ENCODE peak calls at places on chromosomes 7 and 10, in nine cellular contexts. M is progenitor cell of endocrine pancreas, E is pulmonary artery endothelial cell, P is breast epithelium, I is body of pancreas, U is GM18507, L is B cell, W is GF-D8, F is H7. Z is an unnamed sample.

GRCh38 chr7:2971914-2972530 is 71.6 kb downstream of the CARD11 start:
- DNase-seq in M (no peak), E (no peak), P (peak), I (no peak), U (no peak), L (no peak), W (peak), F (no peak), Z (no peak)

GRCh38 chr7:41695661-41696322 is 7.1 kb downstream of the INHBA start:
- DNase-seq in M (no peak), E (peak), P (no peak), I (no peak), U (no peak), L (no peak), W (no peak), F (no peak), Z (no peak)

GRCh38 chr7:74292757-74293576 is 3.8 kb downstream of the CLIP2 start:
- DNase-seq in M (no peak), E (no peak), P (no peak), I (peak), U (no peak), L (no peak), W (no peak), F (peak), Z (no peak)

GRCh38 chr7:15035814-15036213 is 133.3 kb upstream of the DGKB start:
- DNase-seq in M (no peak), E (no peak), P (no peak), I (no peak), U (no peak), L (no peak), W (no peak), F (no peak), Z (no peak)

GRCh38 chr7:28181921-28182517 is 1.4 kb upstream of the JAZF1 start:
- DNase-seq in M (no peak), E (no peak), P (no peak), I (no peak), U (no peak), L (no peak), W (no peak), F (no peak), Z (no peak)

GRCh38 chr7:98323597-98324322 is 42.3 kb downstream of the BRI3 start:
- DNase-seq in M (no peak), E (no peak), P (no peak), I (no peak), U (no peak), L (no peak), W (no peak), F (peak), Z (no peak)

GRCh38 chr7:99126921-99127553 is 16.9 kb downstream of the SMURF1 start:
- DNase-seq in M (no peak), E (no peak), P (no peak), I (peak), U (no peak), L (no peak), W (peak), F (no peak), Z (no peak)

GRCh38 chr7:108072739-108073138 is 57.4 kb downstream of the LAMB4 start:
- DNase-seq in M (no peak), E (no peak), P (no peak), I (no peak), U (no peak), L (no peak), W (no peak), F (no peak), Z (no peak)

GRCh38 chr10:27625452-27626345 is 119.9 kb downstream of the MKX start:
- DNase-seq in M (no peak), E (no peak), P (no peak), I (no peak), U (no peak), L (no peak), W (no peak), F (peak), Z (no peak)

GRCh38 chr7:46033592-46033991 is 112.5 kb upstream of the IGFBP3 start:
- DNase-seq in M (no peak), E (no peak), P (no peak), I (no peak), U (no peak), L (no peak), W (no peak), F (no peak), Z (no peak)

GRCh38 chr7:20408467-20408826 is 77.7 kb downstream of the ITGB8 start:
- DNase-seq in M (no peak), E (no peak), P (no peak), I (peak), U (no peak), L (no peak), W (no peak), F (no peak), Z (no peak)

GRCh38 chr7:50266893-50267386 is 37.6 kb upstream of the IKZF1 start:
- DNase-seq in M (no peak), E (no peak), P (no peak), I (no peak), U (no peak), L (no peak), W (peak), F (no peak), Z (no peak)

GRCh38 chr7:125383324-125383723 is 453.7 kb upstream of the POT1 start:
- DNase-seq in M (no peak), E (no peak), P (no peak), I (no peak), U (no peak), L (no peak), W (no peak), F (no peak), Z (no peak)

GRCh38 chr10:104434601-104435000 is 81.0 kb downstream of the CFAP58 start:
- DNase-seq in M (no peak), E (no peak), P (no peak), I (no peak), U (no peak), L (no peak), W (no peak), F (no peak), Z (no peak)

GRCh38 chr10:127904931-127905622 is 1.8 kb upstream of the PTPRE start:
- DNase-seq in M (no peak), E (no peak), P (no peak), I (no peak), U (no peak), L (no peak), W (no peak), F (peak), Z (no peak)

GRCh38 chr10:62244785-62245595 is 23.7 kb downstream of the RTKN2 start:
- DNase-seq in M (no peak), E (peak), P (no peak), I (peak), U (no peak), L (no peak), W (no peak), F (no peak), Z (no peak)

GRCh38 chr10:77926566-77927342 is at the start of gene DLG5:
- DNase-seq in M (peak), E (no peak), P (peak), I (peak), U (peak), L (peak), W (no peak), F (peak), Z (peak)

GRCh38 chr7:92177362-92177761 is 1.6 kb downstream of the LRRD1 start:
- DNase-seq in M (no peak), E (no peak), P (no peak), I (no peak), U (no peak), L (no peak), W (no peak), F (no peak), Z (no peak)

GRCh38 chr7:25385731-25386136 is 157.4 kb upstream of the NPVF start:
- DNase-seq in M (no peak), E (no peak), P (no peak), I (peak), U (no peak), L (no peak), W (no peak), F (no peak), Z (no peak)

GRCh38 chr7:155893176-155893575 is 80.9 kb upstream of the SHH start:
- DNase-seq in M (no peak), E (no peak), P (no peak), I (no peak), U (no peak), L (no peak), W (no peak), F (no peak), Z (no peak)

GRCh38 chr7:129739427-129739826 is 127.9 kb downstream of the NRF1 start:
- DNase-seq in M (no peak), E (peak), P (no peak), I (peak), U (no peak), L (no peak), W (no peak), F (no peak), Z (no peak)

GRCh38 chr10:133245439-133246235 is 8.0 kb downstream of the VENTX start:
- DNase-seq in M (no peak), E (no peak), P (no peak), I (no peak), U (no peak), L (no peak), W (no peak), F (no peak), Z (no peak)

GRCh38 chr10:33897255-33897893 is 562.9 kb upstream of the NRP1 start:
- DNase-seq in M (no peak), E (no peak), P (no peak), I (no peak), U (no peak), L (no peak), W (no peak), F (no peak), Z (no peak)

GRCh38 chr10:75470901-75471300 is 39.5 kb downstream of the LRMDA start:
- DNase-seq in M (no peak), E (no peak), P (no peak), I (no peak), U (no peak), L (no peak), W (no peak), F (no peak), Z (no peak)

GRCh38 chr7:100130608-100131453 is 4.1 kb downstream of the MBLAC1 start:
- DNase-seq in M (peak), E (no peak), P (peak), I (peak), U (no peak), L (peak), W (peak), F (peak), Z (no peak)

GRCh38 chr7:19567011-19567410 is 141.8 kb downstream of the POLR1F start:
- DNase-seq in M (no peak), E (no peak), P (no peak), I (no peak), U (no peak), L (no peak), W (no peak), F (no peak), Z (no peak)

GRCh38 chr10:104253106-104253505 is 1.6 kb upstream of the GSTO1 start:
- DNase-seq in M (no peak), E (no peak), P (no peak), I (no peak), U (no peak), L (no peak), W (no peak), F (no peak), Z (no peak)

GRCh38 chr10:105023223-105023622 is 382.1 kb downstream of the SORCS3 start:
- DNase-seq in M (no peak), E (no peak), P (no peak), I (no peak), U (no peak), L (no peak), W (no peak), F (no peak), Z (no peak)

GRCh38 chr7:128407751-128408708 is 1.8 kb downstream of the IMPDH1 start:
- DNase-seq in M (no peak), E (no peak), P (no peak), I (no peak), U (no peak), L (peak), W (peak), F (peak), Z (no peak)

GRCh38 chr10:14486777-14487510 is 156.2 kb upstream of the FRMD4A start:
- DNase-seq in M (no peak), E (no peak), P (no peak), I (peak), U (no peak), L (no peak), W (no peak), F (no peak), Z (no peak)

GRCh38 chr10:62763155-62763554 is 41.4 kb upstream of the ADO start:
- DNase-seq in M (no peak), E (no peak), P (no peak), I (no peak), U (no peak), L (no peak), W (no peak), F (no peak), Z (no peak)

GRCh38 chr7:74040101-74040790 is 12.3 kb downstream of the ELN start:
- DNase-seq in M (no peak), E (no peak), P (no peak), I (no peak), U (no peak), L (no peak), W (no peak), F (no peak), Z (no peak)

GRCh38 chr7:142371586-142372377 is 113.9 kb upstream of the PRSS58 start:
- DNase-seq in M (no peak), E (no peak), P (no peak), I (no peak), U (no peak), L (no peak), W (no peak), F (no peak), Z (no peak)

GRCh38 chr7:98205162-98205845 is 5.9 kb upstream of the BHLHA15 start:
- DNase-seq in M (no peak), E (no peak), P (no peak), I (no peak), U (no peak), L (no peak), W (no peak), F (no peak), Z (no peak)

GRCh38 chr7:106415433-106415832 is 130.7 kb upstream of the NAMPT start:
- DNase-seq in M (no peak), E (no peak), P (no peak), I (no peak), U (no peak), L (no peak), W (no peak), F (no peak), Z (no peak)

GRCh38 chr10:116826803-116827202 is 22.5 kb upstream of the ENO4 start:
- DNase-seq in M (no peak), E (no peak), P (no peak), I (no peak), U (no peak), L (no peak), W (no peak), F (no peak), Z (no peak)

GRCh38 chr10:22324413-22324812 is 3.5 kb downstream of the BMI1 start:
- DNase-seq in M (no peak), E (no peak), P (no peak), I (no peak), U (no peak), L (no peak), W (no peak), F (no peak), Z (no peak)